ENCODE peak calls at places on chromosomes 3 and 15, in nine cellular contexts. G is NCI-H460; Y is progenitor cell of endocrine pancreas; J is NCI-H2081; Q is BJ; R is SW480; F is tibial artery; P is stimulated activated CD4-positive, alpha-beta T cell treated with anti-CD3 and anti-CD28 coated beads, TNF-alpha, amount 100 ng/mL, for 4 hours; H is T-helper 17 cell. V is an unnamed sample.

GRCh38 chr15:31457161-31457560 is 130.5 kb downstream of the KLF13 start:
- DNase-seq in G (no peak), Y (no peak), J (no peak), Q (no peak), R (no peak), F (no peak), P (no peak), H (no peak), V (peak; percentile 40)

GRCh38 chr3:139758654-139759291 is 81.0 kb upstream of the NMNAT3 start:
- DNase-seq in G (no peak), Y (no peak), J (no peak), Q (peak; percentile 67), R (no peak), F (no peak), P (no peak), H (no peak), V (peak; percentile 69)

GRCh38 chr3:42014949-42015533 is 53.1 kb upstream of the ULK4 start:
- DNase-seq in G (no peak), Y (no peak), J (no peak), Q (no peak), R (peak; percentile 37), F (peak; percentile 53), P (no peak), H (no peak), V (peak; percentile 42)

GRCh38 chr3:46504780-46505179 is 7.0 kb downstream of the RTP3 start:
- DNase-seq in G (no peak), Y (no peak), J (no peak), Q (no peak), R (no peak), F (no peak), P (peak; percentile 9), H (no peak), V (no peak)

GRCh38 chr3:127771746-127772145 is 50.6 kb downstream of the MGLL start:
- DNase-seq in G (no peak), Y (no peak), J (no peak), Q (no peak), R (no peak), F (no peak), P (no peak), H (no peak), V (no peak)

GRCh38 chr3:121562148-121562547 is 5.6 kb upstream of the ARGFX start:
- DNase-seq in G (no peak), Y (no peak), J (no peak), Q (no peak), R (no peak), F (no peak), P (no peak), H (no peak), V (no peak)

GRCh38 chr15:70835415-70835814 is 18.5 kb downstream of the LARP6 start:
- DNase-seq in G (no peak), Y (no peak), J (no peak), Q (no peak), R (no peak), F (peak; percentile 91), P (no peak), H (no peak), V (no peak)

GRCh38 chr3:10551821-10552630 is 46.6 kb upstream of the ATP2B2 start:
- DNase-seq in G (peak; percentile 2), Y (no peak), J (no peak), Q (no peak), R (peak; percentile 79), F (peak; percentile 59), P (peak; percentile 76), H (peak; percentile 16), V (peak; percentile 27)

GRCh38 chr3:194471863-194472262 is 14.9 kb downstream of the ATP13A3 start:
- DNase-seq in G (no peak), Y (no peak), J (no peak), Q (no peak), R (no peak), F (no peak), P (no peak), H (no peak), V (no peak)

GRCh38 chr15:95872366-95872771 is 458.1 kb upstream of the NR2F2 start:
- DNase-seq in G (no peak), Y (no peak), J (no peak), Q (peak; percentile 27), R (no peak), F (no peak), P (no peak), H (no peak), V (peak; percentile 49)

GRCh38 chr3:123597561-123597960 is 12.7 kb upstream of the HACD2 start:
- DNase-seq in G (no peak), Y (no peak), J (no peak), Q (no peak), R (no peak), F (no peak), P (no peak), H (no peak), V (no peak)

GRCh38 chr15:98738689-98739411 is 90.5 kb downstream of the IGF1R start:
- DNase-seq in G (no peak), Y (no peak), J (no peak), Q (no peak), R (no peak), F (no peak), P (no peak), H (no peak), V (no peak)

GRCh38 chr3:45227946-45228345 is 1.9 kb upstream of the TMEM158 start:
- DNase-seq in G (no peak), Y (no peak), J (no peak), Q (no peak), R (no peak), F (no peak), P (no peak), H (no peak), V (no peak)

GRCh38 chr15:35186346-35186745 is 101.3 kb upstream of the NANOGP8 start:
- DNase-seq in G (no peak), Y (no peak), J (no peak), Q (no peak), R (no peak), F (no peak), P (no peak), H (no peak), V (no peak)

GRCh38 chr3:140455476-140455875 is 222.4 kb upstream of the TRIM42 start:
- DNase-seq in G (no peak), Y (no peak), J (no peak), Q (no peak), R (no peak), F (no peak), P (no peak), H (no peak), V (no peak)

GRCh38 chr3:51676102-51676640 is 5.1 kb downstream of the TEX264 start:
- DNase-seq in G (no peak), Y (no peak), J (no peak), Q (no peak), R (no peak), F (no peak), P (no peak), H (no peak), V (no peak)

GRCh38 chr3:107687182-107687581 is 164.4 kb downstream of the BBX start:
- DNase-seq in G (no peak), Y (no peak), J (no peak), Q (no peak), R (no peak), F (no peak), P (no peak), H (no peak), V (no peak)

GRCh38 chr15:25683911-25684310 is 179.2 kb downstream of the ATP10A start:
- DNase-seq in G (no peak), Y (no peak), J (no peak), Q (no peak), R (no peak), F (no peak), P (no peak), H (no peak), V (no peak)

GRCh38 chr15:57305009-57305408 is 71.3 kb upstream of the CGNL1 start:
- DNase-seq in G (no peak), Y (no peak), J (no peak), Q (no peak), R (no peak), F (no peak), P (no peak), H (no peak), V (no peak)

GRCh38 chr3:48563382-48563918 is at the start of gene UCN2:
- DNase-seq in G (no peak), Y (no peak), J (no peak), Q (no peak), R (peak; percentile 61), F (no peak), P (no peak), H (no peak), V (peak; percentile 57)

GRCh38 chr15:33013827-33014445 is 180.6 kb downstream of the FMN1 start:
- DNase-seq in G (peak; percentile 23), Y (no peak), J (no peak), Q (peak; percentile 32), R (peak; percentile 65), F (no peak), P (no peak), H (no peak), V (peak; percentile 55)

GRCh38 chr3:149058602-149059001 is 27.7 kb downstream of the HLTF start:
- DNase-seq in G (no peak), Y (no peak), J (no peak), Q (no peak), R (no peak), F (no peak), P (no peak), H (no peak), V (no peak)

GRCh38 chr3:56864090-56864489 is 62.3 kb upstream of the ARHGEF3 start:
- DNase-seq in G (no peak), Y (no peak), J (no peak), Q (no peak), R (no peak), F (no peak), P (no peak), H (no peak), V (no peak)

GRCh38 chr3:30473374-30474051 is 132.9 kb upstream of the TGFBR2 start:
- DNase-seq in G (no peak), Y (no peak), J (no peak), Q (no peak), R (no peak), F (peak; percentile 79), P (no peak), H (no peak), V (peak; percentile 72)

GRCh38 chr15:74315626-74316025 is 51.8 kb downstream of the CYP11A1 start:
- DNase-seq in G (no peak), Y (no peak), J (no peak), Q (no peak), R (peak; percentile 85), F (no peak), P (no peak), H (no peak), V (no peak)

GRCh38 chr3:94024385-94024784 is 4.0 kb downstream of the STX19 start:
- DNase-seq in G (no peak), Y (no peak), J (no peak), Q (no peak), R (no peak), F (no peak), P (no peak), H (no peak), V (peak; percentile 25)

GRCh38 chr15:45573961-45574629 is 13.1 kb upstream of the BLOC1S6 start:
- DNase-seq in G (no peak), Y (peak; percentile 69), J (no peak), Q (no peak), R (no peak), F (no peak), P (no peak), H (no peak), V (no peak)

GRCh38 chr3:40024526-40024925 is 215.1 kb downstream of the MYRIP start:
- DNase-seq in G (no peak), Y (no peak), J (no peak), Q (no peak), R (no peak), F (no peak), P (no peak), H (no peak), V (no peak)

GRCh38 chr15:80581976-80582375 is 113.1 kb upstream of the ABHD17C start:
- DNase-seq in G (no peak), Y (no peak), J (no peak), Q (no peak), R (no peak), F (no peak), P (no peak), H (no peak), V (no peak)

GRCh38 chr15:90264649-90265048 is 823 bp upstream of the NGRN start:
- DNase-seq in G (no peak), Y (no peak), J (no peak), Q (no peak), R (peak; percentile 62), F (no peak), P (no peak), H (no peak), V (peak; percentile 16)

GRCh38 chr15:74242296-74242929 is 6.3 kb downstream of the CCDC33 start:
- DNase-seq in G (no peak), Y (no peak), J (no peak), Q (no peak), R (peak; percentile 44), F (no peak), P (no peak), H (no peak), V (peak; percentile 62)

V was measured in adipocyte.